ENCODE peak calls at places on chromosomes 11 and 22, in eight cellular contexts. One of them, this sample, is unnamed.

GRCh38 chr22:24181088-24181995 is at the start of gene SUSD2:
- DNase-seq in AG04450: no peak
- DNase-seq in LoVo: no peak
- DNase-seq in adrenal gland: no peak
- DNase-seq in HEK293T: peak; percentile 46
- DNase-seq in kidney epithelial cell: no peak
- DNase-seq in HCEC 1CT: no peak
- DNase-seq in effector CD4-positive, alpha-beta T cell: no peak
- DNase-seq in this sample: no peak

GRCh38 chr11:47912843-47913437 is 64.8 kb upstream of the NUP160 start:
- DNase-seq in HEK293T: no peak
- DNase-seq in adrenal gland: no peak
- DNase-seq in AG04450: no peak
- DNase-seq in HCEC 1CT: peak; percentile 10
- DNase-seq in effector CD4-positive, alpha-beta T cell: no peak
- DNase-seq in kidney epithelial cell: no peak
- DNase-seq in LoVo: no peak
- DNase-seq in this sample: no peak

GRCh38 chr22:28742562-28742962 is 723 bp downstream of the HSCB start:
- DNase-seq in HEK293T: no peak
- DNase-seq in effector CD4-positive, alpha-beta T cell: no peak
- DNase-seq in AG04450: no peak
- DNase-seq in kidney epithelial cell: no peak
- DNase-seq in LoVo: no peak
- DNase-seq in adrenal gland: no peak
- DNase-seq in HCEC 1CT: no peak
- DNase-seq in this sample: no peak

GRCh38 chr22:41830174-41830573 is 2.7 kb upstream of the SREBF2 start:
- DNase-seq in adrenal gland: no peak
- DNase-seq in AG04450: no peak
- DNase-seq in effector CD4-positive, alpha-beta T cell: no peak
- DNase-seq in kidney epithelial cell: no peak
- DNase-seq in LoVo: no peak
- DNase-seq in HEK293T: no peak
- DNase-seq in HCEC 1CT: no peak
- DNase-seq in this sample: no peak

GRCh38 chr11:88315981-88316441 is 21.5 kb downstream of the CTSC start:
- DNase-seq in HCEC 1CT: no peak
- DNase-seq in HEK293T: no peak
- DNase-seq in adrenal gland: no peak
- DNase-seq in kidney epithelial cell: no peak
- DNase-seq in AG04450: no peak
- DNase-seq in effector CD4-positive, alpha-beta T cell: no peak
- DNase-seq in LoVo: no peak
- DNase-seq in this sample: no peak

GRCh38 chr11:111911563-111912401 is at the start of gene CRYAB:
- DNase-seq in effector CD4-positive, alpha-beta T cell: no peak
- DNase-seq in kidney epithelial cell: peak; percentile 99
- DNase-seq in AG04450: peak; percentile 24
- DNase-seq in adrenal gland: peak; percentile 93
- DNase-seq in HCEC 1CT: peak; percentile 48
- DNase-seq in HEK293T: no peak
- DNase-seq in LoVo: peak; percentile 25
- DNase-seq in this sample: peak; percentile 36

GRCh38 chr11:8005556-8005955 is 18.4 kb downstream of the EIF3F start:
- DNase-seq in AG04450: no peak
- DNase-seq in adrenal gland: no peak
- DNase-seq in effector CD4-positive, alpha-beta T cell: no peak
- DNase-seq in LoVo: no peak
- DNase-seq in HCEC 1CT: no peak
- DNase-seq in kidney epithelial cell: no peak
- DNase-seq in HEK293T: no peak
- DNase-seq in this sample: no peak

GRCh38 chr22:30305519-30305905 is 16.2 kb upstream of the CASTOR1 start:
- DNase-seq in kidney epithelial cell: no peak
- DNase-seq in effector CD4-positive, alpha-beta T cell: no peak
- DNase-seq in HCEC 1CT: no peak
- DNase-seq in adrenal gland: peak; percentile 82
- DNase-seq in AG04450: no peak
- DNase-seq in LoVo: no peak
- DNase-seq in HEK293T: no peak
- DNase-seq in this sample: no peak

GRCh38 chr11:1557904-1558831 is 13.9 kb downstream of the DUSP8 start:
- DNase-seq in LoVo: peak; percentile 53
- DNase-seq in AG04450: peak; percentile 62
- DNase-seq in adrenal gland: peak; percentile 85
- DNase-seq in effector CD4-positive, alpha-beta T cell: no peak
- DNase-seq in kidney epithelial cell: peak; percentile 42
- DNase-seq in HCEC 1CT: peak; percentile 26
- DNase-seq in HEK293T: no peak
- DNase-seq in this sample: no peak

GRCh38 chr22:37669586-37669985 is 5.8 kb upstream of the LGALS1 start:
- DNase-seq in effector CD4-positive, alpha-beta T cell: no peak
- DNase-seq in AG04450: no peak
- DNase-seq in HEK293T: no peak
- DNase-seq in kidney epithelial cell: no peak
- DNase-seq in adrenal gland: no peak
- DNase-seq in LoVo: no peak
- DNase-seq in HCEC 1CT: no peak
- DNase-seq in this sample: no peak

GRCh38 chr11:95398437-95399112 is 167.6 kb upstream of the SESN3 start:
- DNase-seq in HEK293T: no peak
- DNase-seq in LoVo: no peak
- DNase-seq in adrenal gland: no peak
- DNase-seq in AG04450: no peak
- DNase-seq in effector CD4-positive, alpha-beta T cell: no peak
- DNase-seq in HCEC 1CT: no peak
- DNase-seq in kidney epithelial cell: no peak
- DNase-seq in this sample: peak; percentile 33

GRCh38 chr11:86596861-86597632 is 75.4 kb downstream of the ME3 start:
- DNase-seq in kidney epithelial cell: no peak
- DNase-seq in adrenal gland: no peak
- DNase-seq in HEK293T: no peak
- DNase-seq in effector CD4-positive, alpha-beta T cell: no peak
- DNase-seq in HCEC 1CT: no peak
- DNase-seq in AG04450: no peak
- DNase-seq in LoVo: no peak
- DNase-seq in this sample: no peak

GRCh38 chr11:110479445-110480101 is 49.8 kb downstream of the FDX1 start:
- DNase-seq in LoVo: no peak
- DNase-seq in kidney epithelial cell: peak; percentile 2
- DNase-seq in HEK293T: no peak
- DNase-seq in adrenal gland: no peak
- DNase-seq in AG04450: peak; percentile 37
- DNase-seq in HCEC 1CT: no peak
- DNase-seq in effector CD4-positive, alpha-beta T cell: no peak
- DNase-seq in this sample: peak; percentile 13

GRCh38 chr11:101061606-101062005 is 68.0 kb downstream of the PGR start:
- DNase-seq in adrenal gland: no peak
- DNase-seq in effector CD4-positive, alpha-beta T cell: no peak
- DNase-seq in LoVo: no peak
- DNase-seq in HCEC 1CT: no peak
- DNase-seq in kidney epithelial cell: no peak
- DNase-seq in AG04450: no peak
- DNase-seq in HEK293T: no peak
- DNase-seq in this sample: peak; percentile 11

GRCh38 chr11:10526974-10527918 is 13.7 kb downstream of the RNF141 start:
- DNase-seq in HCEC 1CT: no peak
- DNase-seq in adrenal gland: no peak
- DNase-seq in kidney epithelial cell: no peak
- DNase-seq in AG04450: no peak
- DNase-seq in HEK293T: no peak
- DNase-seq in effector CD4-positive, alpha-beta T cell: no peak
- DNase-seq in LoVo: peak; percentile 74
- DNase-seq in this sample: peak; percentile 39

GRCh38 chr11:57235761-57236703 is 1.0 kb downstream of the APLNR start:
- DNase-seq in kidney epithelial cell: no peak
- DNase-seq in HEK293T: no peak
- DNase-seq in effector CD4-positive, alpha-beta T cell: no peak
- DNase-seq in LoVo: no peak
- DNase-seq in HCEC 1CT: no peak
- DNase-seq in adrenal gland: no peak
- DNase-seq in AG04450: no peak
- DNase-seq in this sample: no peak

GRCh38 chr11:131108780-131109179 is 192.5 kb upstream of the SNX19 start:
- DNase-seq in AG04450: peak; percentile 10
- DNase-seq in adrenal gland: no peak
- DNase-seq in kidney epithelial cell: no peak
- DNase-seq in LoVo: no peak
- DNase-seq in HCEC 1CT: peak; percentile 50
- DNase-seq in effector CD4-positive, alpha-beta T cell: no peak
- DNase-seq in HEK293T: no peak
- DNase-seq in this sample: peak; percentile 21

GRCh38 chr11:15673408-15673811 is 558.7 kb downstream of the INSC start:
- DNase-seq in HEK293T: no peak
- DNase-seq in adrenal gland: no peak
- DNase-seq in effector CD4-positive, alpha-beta T cell: no peak
- DNase-seq in HCEC 1CT: no peak
- DNase-seq in AG04450: no peak
- DNase-seq in LoVo: no peak
- DNase-seq in kidney epithelial cell: no peak
- DNase-seq in this sample: no peak

GRCh38 chr11:65646921-65647701 is 9.2 kb downstream of the SIPA1 start:
- DNase-seq in adrenal gland: peak; percentile 85
- DNase-seq in kidney epithelial cell: no peak
- DNase-seq in effector CD4-positive, alpha-beta T cell: no peak
- DNase-seq in AG04450: no peak
- DNase-seq in HCEC 1CT: no peak
- DNase-seq in LoVo: peak; percentile 65
- DNase-seq in HEK293T: no peak
- DNase-seq in this sample: no peak

GRCh38 chr11:57741132-57742086 is at the start of gene SELENOH:
- DNase-seq in HCEC 1CT: peak; percentile 97
- DNase-seq in HEK293T: peak; percentile 95
- DNase-seq in LoVo: peak; percentile 97
- DNase-seq in adrenal gland: peak; percentile 98
- DNase-seq in effector CD4-positive, alpha-beta T cell: peak; percentile 86
- DNase-seq in AG04450: peak; percentile 94
- DNase-seq in kidney epithelial cell: peak; percentile 86
- DNase-seq in this sample: peak; percentile 94

GRCh38 chr11:117973446-117973922 is 12.7 kb upstream of the IL10RA start:
- DNase-seq in effector CD4-positive, alpha-beta T cell: no peak
- DNase-seq in AG04450: no peak
- DNase-seq in adrenal gland: no peak
- DNase-seq in kidney epithelial cell: no peak
- DNase-seq in LoVo: no peak
- DNase-seq in HCEC 1CT: no peak
- DNase-seq in HEK293T: no peak
- DNase-seq in this sample: no peak

GRCh38 chr11:114738954-114739353 is 60.6 kb downstream of the NXPE2 start:
- DNase-seq in AG04450: peak; percentile 8
- DNase-seq in effector CD4-positive, alpha-beta T cell: no peak
- DNase-seq in LoVo: peak; percentile 57
- DNase-seq in kidney epithelial cell: peak; percentile 26
- DNase-seq in adrenal gland: peak; percentile 37
- DNase-seq in HEK293T: peak; percentile 52
- DNase-seq in HCEC 1CT: peak; percentile 5
- DNase-seq in this sample: peak; percentile 28

GRCh38 chr22:48320048-48320655 is 1507.5 kb downstream of the BRD1 start:
- DNase-seq in HCEC 1CT: no peak
- DNase-seq in effector CD4-positive, alpha-beta T cell: no peak
- DNase-seq in kidney epithelial cell: no peak
- DNase-seq in adrenal gland: no peak
- DNase-seq in HEK293T: no peak
- DNase-seq in AG04450: no peak
- DNase-seq in LoVo: no peak
- DNase-seq in this sample: no peak

GRCh38 chr22:20155330-20156041 is 4.6 kb upstream of the CCDC188 start:
- DNase-seq in kidney epithelial cell: no peak
- DNase-seq in effector CD4-positive, alpha-beta T cell: no peak
- DNase-seq in LoVo: no peak
- DNase-seq in AG04450: no peak
- DNase-seq in adrenal gland: peak; percentile 57
- DNase-seq in HCEC 1CT: no peak
- DNase-seq in HEK293T: no peak
- DNase-seq in this sample: peak; percentile 89

GRCh38 chr11:129987950-129988349 is 14.7 kb downstream of the PRDM10 start:
- DNase-seq in kidney epithelial cell: no peak
- DNase-seq in effector CD4-positive, alpha-beta T cell: no peak
- DNase-seq in LoVo: no peak
- DNase-seq in AG04450: no peak
- DNase-seq in HCEC 1CT: no peak
- DNase-seq in HEK293T: no peak
- DNase-seq in adrenal gland: no peak
- DNase-seq in this sample: no peak

GRCh38 chr22:29348956-29349355 is 33.5 kb upstream of the RASL10A start:
- DNase-seq in HEK293T: no peak
- DNase-seq in HCEC 1CT: no peak
- DNase-seq in LoVo: no peak
- DNase-seq in AG04450: no peak
- DNase-seq in kidney epithelial cell: no peak
- DNase-seq in adrenal gland: no peak
- DNase-seq in effector CD4-positive, alpha-beta T cell: no peak
- DNase-seq in this sample: peak; percentile 21

GRCh38 chr11:44711772-44712608 is 14.8 kb upstream of the TSPAN18 start:
- DNase-seq in AG04450: no peak
- DNase-seq in HEK293T: no peak
- DNase-seq in effector CD4-positive, alpha-beta T cell: no peak
- DNase-seq in adrenal gland: no peak
- DNase-seq in HCEC 1CT: no peak
- DNase-seq in kidney epithelial cell: no peak
- DNase-seq in LoVo: no peak
- DNase-seq in this sample: no peak

GRCh38 chr11:96189351-96189750 is 153.6 kb downstream of the MAML2 start:
- DNase-seq in effector CD4-positive, alpha-beta T cell: no peak
- DNase-seq in HEK293T: no peak
- DNase-seq in adrenal gland: no peak
- DNase-seq in kidney epithelial cell: no peak
- DNase-seq in LoVo: no peak
- DNase-seq in AG04450: no peak
- DNase-seq in HCEC 1CT: no peak
- DNase-seq in this sample: no peak

GRCh38 chr22:44461083-44461375 is 37.0 kb downstream of the RTL6 start:
- DNase-seq in AG04450: no peak
- DNase-seq in LoVo: no peak
- DNase-seq in kidney epithelial cell: no peak
- DNase-seq in HEK293T: no peak
- DNase-seq in effector CD4-positive, alpha-beta T cell: no peak
- DNase-seq in HCEC 1CT: no peak
- DNase-seq in adrenal gland: no peak
- DNase-seq in this sample: no peak